ENCODE peak calls at places on chromosomes 11 and 22, in nine cellular contexts. F is lower lobe of right lung, T is adrenal gland, D is Peyer's patch, Z is adipocyte, W is HepG2, M is pancreas, N is psoas muscle, G is right cardiac atrium. K is an unnamed sample. For H3K4me1, the result is how much of the 10 kb centered on the place peaks cover.

GRCh38 chr11:45089845-45090499 is 56.5 kb upstream of the PRDM11 start:
- DNase-seq in W (no peak), F (no peak), N (no peak), D (no peak), Z (peak), T (no peak), M (no peak), G (no peak), K (no peak)

GRCh38 chr11:62593434-62594044 is 2.2 kb upstream of the TUT1 start:
- DNase-seq in M (peak), D (peak), N (peak), G (peak), F (peak), T (peak), W (peak), Z (peak), K (no peak)

GRCh38 chr11:130480721-130481140 is 32.3 kb downstream of the ADAMTS15 start:
- DNase-seq in G (no peak), N (no peak), T (no peak), Z (no peak), W (no peak), D (no peak), M (no peak), F (no peak), K (no peak)

GRCh38 chr11:77151804-77152513 is 23.9 kb downstream of the MYO7A start:
- DNase-seq in D (peak), Z (peak), M (no peak), G (peak), T (peak), N (no peak), F (peak), W (no peak), K (peak)

GRCh38 chr11:28965824-28966223 is 857.6 kb downstream of the METTL15 start:
- DNase-seq in D (no peak), Z (peak), G (no peak), W (no peak), F (no peak), N (no peak), T (no peak), M (no peak), K (no peak)

GRCh38 chr11:66715346-66716085 is 13.5 kb downstream of the SPTBN2 start:
- DNase-seq in N (no peak), W (no peak), D (no peak), M (no peak), G (no peak), Z (no peak), T (no peak), F (no peak), K (no peak)

GRCh38 chr22:43262990-43263644 is 76.2 kb upstream of the TTLL12 start:
- DNase-seq in F (no peak), G (no peak), T (no peak), Z (no peak), M (no peak), D (peak), N (no peak), W (peak), K (peak)

GRCh38 chr11:130908770-130909625 is 7.3 kb downstream of the SNX19 start:
- DNase-seq in F (no peak), Z (peak), D (no peak), M (no peak), W (no peak), T (no peak), N (no peak), G (no peak), K (no peak)

GRCh38 chr22:49332691-49333090 is 495.0 kb downstream of the BRD1 start:
- DNase-seq in N (no peak), D (no peak), G (no peak), M (no peak), F (peak), T (no peak), W (no peak), Z (no peak), K (no peak)

GRCh38 chr11:1939006-1939626 is 8.0 kb upstream of the MRPL23 start:
- DNase-seq in D (peak), W (no peak), F (no peak), Z (peak), T (no peak), M (peak), N (peak), G (peak), K (no peak)

GRCh38 chr22:38935616-38936015 is 21.8 kb upstream of the APOBEC3A start:
- DNase-seq in G (no peak), F (no peak), D (no peak), Z (no peak), M (no peak), W (no peak), T (no peak), N (no peak), K (no peak)

GRCh38 chr11:18844753-18845367 is 53.3 kb upstream of the PTPN5 start:
- DNase-seq in W (peak), T (peak), G (no peak), N (no peak), Z (peak), D (no peak), M (no peak), F (no peak), K (no peak)

GRCh38 chr11:42407379-42407778 is 904.4 kb upstream of the API5 start:
- DNase-seq in Z (no peak), T (peak), F (no peak), D (peak), N (no peak), W (no peak), G (peak), M (no peak), K (no peak)

GRCh38 chr11:101091781-101092180 is 37.8 kb downstream of the PGR start:
- DNase-seq in Z (no peak), G (no peak), T (no peak), N (no peak), D (no peak), M (no peak), W (no peak), F (no peak), K (no peak)

GRCh38 chr11:58503361-58503856 is 4.5 kb downstream of the OR5B21 start:
- DNase-seq in F (no peak), W (no peak), G (no peak), D (no peak), N (no peak), T (no peak), Z (no peak), M (no peak), K (peak)

GRCh38 chr11:110182886-110183285 is 89.7 kb downstream of the ZC3H12C start:
- DNase-seq in N (no peak), G (no peak), Z (peak), W (no peak), F (no peak), M (no peak), T (no peak), D (no peak), K (no peak)

GRCh38 chr22:33051960-33052839 is 6.0 kb downstream of the SYN3 start:
- DNase-seq in Z (no peak), G (no peak), W (peak), F (no peak), N (no peak), M (no peak), D (no peak), T (no peak), K (no peak)

GRCh38 chr22:20003304-20003703 is 13.3 kb downstream of the ARVCF start:
- DNase-seq in D (no peak), F (no peak), N (no peak), M (no peak), T (no peak), Z (no peak), W (no peak), G (no peak), K (no peak)

GRCh38 chr22:20004464-20004863 is 12.2 kb downstream of the ARVCF start:
- DNase-seq in M (no peak), N (no peak), F (no peak), Z (no peak), T (no peak), D (no peak), W (no peak), G (no peak), K (no peak)

GRCh38 chr22:20001082-20001638 is 15.5 kb downstream of the ARVCF start:
- DNase-seq in N (peak), M (no peak), D (no peak), T (no peak), G (no peak), W (no peak), F (no peak), Z (no peak), K (no peak)

GRCh38 chr22:20002098-20002497 is 14.5 kb downstream of the ARVCF start:
- DNase-seq in N (peak), T (no peak), W (no peak), D (no peak), Z (no peak), F (no peak), G (peak), M (no peak), K (no peak)

DNA sequence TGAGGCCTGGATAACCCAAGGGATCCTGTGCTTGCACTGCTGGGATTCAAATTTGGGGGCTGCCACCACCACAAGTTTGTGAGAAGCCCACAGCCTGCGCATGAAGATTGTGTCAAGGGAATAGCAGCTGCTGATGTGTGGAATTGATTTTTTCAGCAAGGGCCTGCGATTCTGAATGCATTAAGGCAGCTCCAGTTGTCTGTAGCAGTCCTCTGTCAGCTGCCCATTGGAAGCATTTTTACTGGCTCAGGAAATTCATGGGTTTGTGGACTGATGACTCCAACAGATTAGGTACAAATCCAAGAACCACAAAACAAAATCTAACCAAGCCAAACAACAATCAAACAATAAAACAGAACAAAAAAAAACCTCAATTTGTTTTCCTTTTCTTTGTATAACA is 14.0 kb downstream of the ARVCF start:
- DNase-seq in Z (no peak), F (no peak), W (no peak), G (peak), T (no peak), N (no peak), M (no peak), D (no peak), K (no peak)
- H3K4me1 ChIP-seq in Z (under half), F (under half), W (under half), G (under half), T (under half), N (under half), M (under half), D (under half), K (under half)

GRCh38 chr11:114123692-114124330 is 64.3 kb downstream of the ZBTB16 start:
- DNase-seq in N (no peak), Z (no peak), M (no peak), F (no peak), W (no peak), D (no peak), T (no peak), G (no peak), K (no peak)

GRCh38 chr11:114124601-114125144 is 65.2 kb downstream of the ZBTB16 start:
- DNase-seq in F (no peak), G (no peak), Z (no peak), D (no peak), N (peak), M (no peak), W (no peak), T (no peak), K (no peak)

GRCh38 chr11:114128399-114128798 is 68.9 kb downstream of the ZBTB16 start:
- DNase-seq in F (no peak), W (no peak), T (no peak), D (no peak), M (no peak), Z (no peak), N (no peak), G (no peak), K (no peak)

GRCh38 chr11:114125531-114125930 is 66.0 kb downstream of the ZBTB16 start:
- DNase-seq in Z (no peak), F (no peak), D (no peak), M (no peak), G (no peak), T (no peak), W (no peak), N (no peak), K (no peak)

GRCh38 chr11:114125959-114126358 is 66.4 kb downstream of the ZBTB16 start:
- DNase-seq in G (no peak), N (no peak), Z (no peak), F (no peak), D (no peak), W (no peak), M (no peak), T (no peak), K (no peak)
- H3K4me1 ChIP-seq in G (half or more), N (half or more), Z (half or more), F (half or more), D (under half), W (under half), M (under half), T (half or more), K (under half)

GRCh38 chr22:36343720-36344105 is 44.1 kb downstream of the MYH9 start:
- DNase-seq in D (no peak), F (no peak), M (peak), W (peak), T (no peak), G (peak), N (no peak), Z (no peak), K (no peak)

GRCh38 chr22:36340621-36341020 is 47.1 kb downstream of the MYH9 start:
- DNase-seq in W (peak), M (no peak), G (peak), F (no peak), Z (no peak), D (no peak), N (no peak), T (no peak), K (no peak)

GRCh38 chr22:36341640-36342041 is 46.1 kb downstream of the MYH9 start:
- DNase-seq in Z (no peak), N (no peak), G (no peak), M (no peak), F (no peak), T (peak), D (no peak), W (peak), K (no peak)

GRCh38 chr22:36344106-36344827 is 43.5 kb downstream of the MYH9 start:
- DNase-seq in Z (no peak), T (no peak), M (no peak), G (peak), D (no peak), N (no peak), W (no peak), F (no peak), K (no peak)

GRCh38 chr22:36343070-36343719 is 44.6 kb downstream of the MYH9 start:
- DNase-seq in T (no peak), D (no peak), N (no peak), M (no peak), Z (no peak), W (no peak), G (peak), F (no peak), K (no peak)
- H3K4me1 ChIP-seq in T (half or more), D (half or more), N (under half), M (under half), Z (under half), W (half or more), G (under half), F (half or more), K (under half)

GRCh38 chr11:72350752-72351151 is 83.6 kb downstream of the CLPB start:
- DNase-seq in F (no peak), G (no peak), M (no peak), W (no peak), D (no peak), Z (peak), N (no peak), T (no peak), K (no peak)

GRCh38 chr11:72347691-72348090 is 86.6 kb downstream of the CLPB start:
- DNase-seq in F (no peak), N (no peak), M (no peak), D (no peak), T (no peak), Z (no peak), W (no peak), G (no peak), K (no peak)

GRCh38 chr11:72349053-72349452 is 85.3 kb downstream of the CLPB start:
- DNase-seq in G (no peak), Z (no peak), W (no peak), N (no peak), T (no peak), D (no peak), F (no peak), M (no peak), K (no peak)

GRCh38 chr11:72349616-72350218 is 84.6 kb downstream of the CLPB start:
- DNase-seq in N (peak), W (no peak), G (peak), Z (no peak), M (no peak), F (no peak), T (peak), D (no peak), K (no peak)

GRCh38 chr11:72348250-72348649 is 86.1 kb downstream of the CLPB start:
- DNase-seq in Z (no peak), T (no peak), W (no peak), D (no peak), G (no peak), N (no peak), F (no peak), M (no peak), K (no peak)
- H3K4me1 ChIP-seq in Z (under half), T (under half), W (under half), D (under half), G (under half), N (under half), F (under half), M (under half), K (under half)

GRCh38 chr22:37640591-37641250 is 1.3 kb downstream of the SH3BP1 start:
- DNase-seq in Z (no peak), N (no peak), F (no peak), D (peak), T (no peak), W (no peak), M (no peak), G (no peak), K (no peak)

GRCh38 chr22:37639070-37639760 is at the start of gene SH3BP1:
- DNase-seq in N (peak), G (peak), F (peak), T (no peak), M (peak), Z (peak), W (peak), D (peak), K (no peak)

GRCh38 chr22:37641251-37641949 is 1.9 kb downstream of the SH3BP1 start:
- DNase-seq in M (no peak), Z (no peak), G (no peak), W (no peak), T (no peak), D (peak), F (no peak), N (no peak), K (no peak)

GRCh38 chr22:37638351-37639069 is 959 bp upstream of the SH3BP1 start:
- DNase-seq in W (peak), D (peak), M (no peak), Z (no peak), F (no peak), N (no peak), T (no peak), G (no peak), K (no peak)

DNA sequence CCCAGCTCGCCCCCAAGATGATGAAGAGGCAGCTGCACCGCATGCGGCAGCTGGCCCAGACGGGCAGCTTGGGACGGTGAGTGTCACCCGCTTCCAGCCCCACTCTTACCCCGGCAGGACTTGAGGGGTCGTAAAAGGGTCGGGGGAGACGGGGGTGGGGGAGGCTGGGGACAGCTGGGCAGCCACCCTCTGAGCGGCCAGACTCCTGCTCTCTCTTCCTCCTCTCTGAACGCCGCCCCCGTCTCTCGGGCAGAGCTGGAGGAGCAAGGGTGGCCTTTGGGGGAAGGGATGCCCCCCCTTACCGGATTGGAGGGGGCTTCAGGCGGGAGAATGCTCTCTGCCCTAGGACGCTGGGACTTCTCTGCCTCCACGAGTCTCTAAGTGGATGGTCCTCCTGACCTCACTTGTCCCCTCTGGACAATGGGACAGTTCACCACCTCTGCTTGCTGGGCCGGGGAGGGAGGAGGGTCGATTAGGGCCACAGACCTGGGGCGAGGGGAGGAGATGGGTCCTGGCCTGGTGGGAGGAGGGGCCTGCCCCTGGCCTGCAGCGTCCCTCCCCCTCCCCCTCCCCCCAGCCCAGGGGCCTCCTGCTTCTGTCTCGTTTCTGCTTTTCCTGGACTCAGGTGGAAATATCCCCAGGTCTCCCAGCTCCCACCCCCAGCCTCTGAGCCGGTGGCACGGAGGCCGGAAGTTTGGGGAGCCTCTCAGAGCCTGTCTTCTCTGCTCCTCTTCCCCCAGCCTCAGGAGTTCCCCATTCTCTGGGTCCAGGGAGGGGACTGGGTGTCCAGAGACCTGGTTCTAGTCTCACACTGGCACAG is 512 bp downstream of the SH3BP1 start:
- DNase-seq in F (no peak), M (no peak), T (no peak), D (peak), W (no peak), G (no peak), N (no peak), Z (peak), K (no peak)
- H3K4me1 ChIP-seq in F (half or more), M (under half), T (under half), D (half or more), W (half or more), G (under half), N (under half), Z (under half), K (half or more)

DNA sequence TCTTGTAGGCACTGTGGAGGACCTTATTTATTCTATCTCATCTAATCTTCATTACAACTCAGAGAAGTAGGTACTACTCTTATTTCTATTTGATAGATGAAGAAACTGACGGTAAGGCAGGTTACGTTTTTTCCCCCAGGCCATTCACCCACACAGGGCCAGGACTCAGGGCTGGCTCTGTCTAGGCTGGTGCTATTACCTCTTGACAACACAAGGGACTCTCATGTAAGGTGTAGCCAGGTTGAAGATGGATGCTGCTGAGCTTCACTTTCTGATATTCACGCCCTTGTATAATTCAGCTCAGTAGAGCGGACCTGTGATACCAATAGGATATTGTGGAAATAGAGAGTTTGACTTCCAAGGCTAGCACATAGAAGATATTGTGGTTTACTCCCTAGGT is 413.1 kb upstream of the NARS2 start:
- DNase-seq in Z (no peak), T (no peak), F (no peak), M (no peak), G (no peak), W (no peak), N (no peak), D (no peak), K (no peak)
- H3K4me1 ChIP-seq in Z (under half), T (under half), F (under half), M (under half), G (under half), W (under half), N (under half), D (under half), K (under half)